ENCODE peak calls at places on chromosomes 11 and 22, in four cellular contexts. One of them, this sample, is unnamed.
A peak's percentile ranks its signal among the peaks of the same experiment; 100 is the strongest.

GRCh38 chr11:75103380-75104026 is 6.8 kb upstream of the OR2AT4 start:
- DNase-seq in GM10248: no peak
- DNase-seq in body of pancreas: no peak
- DNase-seq in GM20000: no peak
- DNase-seq in this sample: no peak

GRCh38 chr11:116348226-116348625 is 424.6 kb downstream of the BUD13 start:
- DNase-seq in GM10248: no peak
- DNase-seq in body of pancreas: no peak
- DNase-seq in GM20000: no peak
- DNase-seq in this sample: no peak

GRCh38 chr11:8206251-8207079 is 37.6 kb upstream of the RIC3 start:
- DNase-seq in GM10248: no peak
- DNase-seq in body of pancreas: peak; percentile 56
- DNase-seq in GM20000: no peak
- DNase-seq in this sample: no peak

GRCh38 chr11:36247493-36247892 is 41.7 kb downstream of the COMMD9 start:
- DNase-seq in GM10248: no peak
- DNase-seq in body of pancreas: no peak
- DNase-seq in GM20000: no peak
- DNase-seq in this sample: no peak

GRCh38 chr11:75536786-75537629 is 11.3 kb upstream of the GDPD5 start:
- DNase-seq in GM10248: peak; percentile 81
- DNase-seq in body of pancreas: no peak
- DNase-seq in GM20000: peak; percentile 73
- DNase-seq in this sample: no peak

GRCh38 chr11:44708523-44709280 is 18.1 kb upstream of the TSPAN18 start:
- DNase-seq in GM10248: no peak
- DNase-seq in body of pancreas: no peak
- DNase-seq in GM20000: no peak
- DNase-seq in this sample: no peak

GRCh38 chr11:123407124-123407995 is 22.7 kb upstream of the GRAMD1B start:
- DNase-seq in GM10248: peak; percentile 44
- DNase-seq in body of pancreas: peak; percentile 70
- DNase-seq in GM20000: no peak
- DNase-seq in this sample: no peak

GRCh38 chr11:283405-284080 is 5.3 kb downstream of the NLRP6 start:
- DNase-seq in GM10248: no peak
- DNase-seq in body of pancreas: no peak
- DNase-seq in GM20000: peak; percentile 7
- DNase-seq in this sample: no peak

GRCh38 chr11:70158201-70158600 is 44.9 kb upstream of the FADD start:
- DNase-seq in GM10248: no peak
- DNase-seq in body of pancreas: no peak
- DNase-seq in GM20000: no peak
- DNase-seq in this sample: no peak

GRCh38 chr11:5618807-5619206 is 6.0 kb upstream of the TRIM34 start:
- DNase-seq in GM10248: no peak
- DNase-seq in body of pancreas: no peak
- DNase-seq in GM20000: no peak
- DNase-seq in this sample: no peak

GRCh38 chr11:123063396-123064267 is 1.7 kb upstream of the HSPA8 start:
- DNase-seq in GM10248: no peak
- DNase-seq in body of pancreas: peak; percentile 55
- DNase-seq in GM20000: no peak
- DNase-seq in this sample: peak; percentile 79

GRCh38 chr22:39254789-39255298 is 10.1 kb upstream of the PDGFB start:
- DNase-seq in GM10248: peak; percentile 90
- DNase-seq in body of pancreas: no peak
- DNase-seq in GM20000: peak; percentile 87
- DNase-seq in this sample: no peak

This sample was measured in sigmoid colon.